ENCODE peak calls at places on chromosomes 1 and 21, in eight cellular contexts. E is neural progenitor cell, Q is dorsolateral prefrontal cortex, W is psoas muscle, G is neural crest cell, M is prostate gland, T is fibroblast of pulmonary artery, R is RWPE2. U is an unnamed sample.

GRCh38 chr1:244603498-244603897 is 49.4 kb upstream of the DESI2 start:
- DNase-seq in M (no peak), G (no peak), Q (no peak), T (peak), R (no peak), E (peak), W (no peak), U (no peak)

GRCh38 chr1:246761386-246761785 is 37.2 kb downstream of the SCCPDH start:
- DNase-seq in M (no peak), R (no peak), Q (no peak), T (no peak), W (no peak), G (no peak), E (no peak), U (no peak)

GRCh38 chr1:21673277-21673780 is 4.2 kb upstream of the RAP1GAP start:
- DNase-seq in R (no peak), M (peak), G (no peak), W (peak), Q (no peak), E (no peak), T (peak), U (no peak)

GRCh38 chr1:100989306-100990077 is 36.1 kb downstream of the DPH5 start:
- DNase-seq in Q (no peak), R (no peak), T (peak), E (no peak), G (no peak), M (no peak), W (no peak), U (no peak)

GRCh38 chr21:42574234-42575027 is 60.8 kb downstream of the SLC37A1 start:
- DNase-seq in E (no peak), Q (no peak), W (no peak), R (no peak), G (no peak), M (no peak), T (peak), U (no peak)

GRCh38 chr1:193372553-193372952 is 186.1 kb upstream of the B3GALT2 start:
- DNase-seq in G (no peak), W (no peak), M (no peak), E (no peak), Q (no peak), R (no peak), T (no peak), U (no peak)

GRCh38 chr21:30354308-30355005 is 6.1 kb upstream of the KRTAP23-1 start:
- DNase-seq in G (no peak), W (no peak), R (no peak), Q (no peak), M (no peak), T (no peak), E (no peak), U (no peak)

GRCh38 chr1:4724695-4725250 is 70.4 kb downstream of the AJAP1 start:
- DNase-seq in Q (no peak), E (no peak), W (no peak), G (no peak), T (no peak), M (no peak), R (no peak), U (no peak)

GRCh38 chr1:32954183-32954582 is 10.4 kb downstream of the RNF19B start:
- DNase-seq in M (no peak), G (no peak), T (no peak), E (no peak), R (peak), Q (no peak), W (no peak), U (no peak)

GRCh38 chr1:89736937-89737733 is 83.7 kb upstream of the LRRC8D start:
- DNase-seq in E (no peak), M (no peak), R (no peak), T (no peak), Q (no peak), W (no peak), G (no peak), U (no peak)

GRCh38 chr21:45846373-45847160 is 135.0 kb upstream of the COL6A1 start:
- DNase-seq in Q (no peak), R (peak), M (peak), W (no peak), T (peak), G (no peak), E (no peak), U (no peak)

GRCh38 chr1:192904438-192904895 is 95.6 kb downstream of the RGS2 start:
- DNase-seq in W (no peak), E (no peak), Q (no peak), G (no peak), M (no peak), T (peak), R (no peak), U (no peak)

GRCh38 chr1:3077081-3077480 is 8.1 kb downstream of the PRDM16 start:
- DNase-seq in G (no peak), M (no peak), Q (no peak), R (no peak), E (no peak), T (no peak), W (no peak), U (no peak)

GRCh38 chr1:154883919-154884867 is 14.1 kb upstream of the KCNN3 start:
- DNase-seq in M (no peak), Q (no peak), E (no peak), W (no peak), G (no peak), R (no peak), T (no peak), U (no peak)

GRCh38 chr1:11444907-11445306 is 34.0 kb upstream of the DISP3 start:
- DNase-seq in W (no peak), M (no peak), E (no peak), R (no peak), Q (no peak), T (no peak), G (no peak), U (no peak)

GRCh38 chr21:36744190-36744559 is 45.3 kb downstream of the SIM2 start:
- DNase-seq in M (no peak), G (no peak), T (no peak), Q (no peak), E (no peak), W (no peak), R (no peak), U (no peak)
- TF ChIP-seq CTCF in M (no peak), G (no peak), T (no peak), Q (no peak), E (no peak), W (no peak), R (no peak), U (no peak)

GRCh38 chr1:51567653-51568052 is 48.6 kb upstream of the EPS15 start:
- DNase-seq in R (no peak), T (peak), G (no peak), Q (no peak), E (no peak), M (peak), W (no peak), U (no peak)

GRCh38 chr1:51564124-51564523 is 45.1 kb upstream of the EPS15 start:
- DNase-seq in Q (no peak), W (no peak), T (peak), M (no peak), E (no peak), R (no peak), G (no peak), U (no peak)

GRCh38 chr1:51568231-51568935 is 48.5 kb upstream of the OSBPL9 start:
- DNase-seq in T (no peak), W (no peak), E (no peak), G (no peak), M (no peak), R (no peak), Q (no peak), U (no peak)

GRCh38 chr1:51565009-51565408 is 45.9 kb upstream of the EPS15 start:
- DNase-seq in R (no peak), T (no peak), G (no peak), Q (no peak), E (no peak), W (no peak), M (no peak), U (no peak)

GRCh38 chr1:51566260-51566659 is 47.2 kb upstream of the EPS15 start:
- DNase-seq in G (no peak), R (no peak), M (no peak), W (no peak), E (no peak), Q (no peak), T (no peak), U (no peak)
- TF ChIP-seq CTCF in G (no peak), R (no peak), M (no peak), W (no peak), E (no peak), Q (no peak), T (no peak), U (peak)

GRCh38 chr1:212668477-212668876 is 31.2 kb downstream of the BATF3 start:
- DNase-seq in E (no peak), G (no peak), R (no peak), M (no peak), W (no peak), Q (no peak), T (no peak), U (no peak)

GRCh38 chr1:212667223-212668139 is 32.2 kb downstream of the BATF3 start:
- DNase-seq in M (no peak), Q (no peak), E (no peak), W (no peak), R (no peak), T (peak), G (no peak), U (no peak)

GRCh38 chr1:212666116-212666775 is 33.4 kb downstream of the BATF3 start:
- DNase-seq in Q (no peak), R (no peak), E (no peak), T (no peak), W (no peak), G (no peak), M (no peak), U (no peak)

GRCh38 chr1:212664409-212665199 is 35.0 kb downstream of the BATF3 start:
- DNase-seq in M (no peak), G (no peak), W (no peak), R (no peak), E (no peak), T (no peak), Q (no peak), U (no peak)

DNA sequence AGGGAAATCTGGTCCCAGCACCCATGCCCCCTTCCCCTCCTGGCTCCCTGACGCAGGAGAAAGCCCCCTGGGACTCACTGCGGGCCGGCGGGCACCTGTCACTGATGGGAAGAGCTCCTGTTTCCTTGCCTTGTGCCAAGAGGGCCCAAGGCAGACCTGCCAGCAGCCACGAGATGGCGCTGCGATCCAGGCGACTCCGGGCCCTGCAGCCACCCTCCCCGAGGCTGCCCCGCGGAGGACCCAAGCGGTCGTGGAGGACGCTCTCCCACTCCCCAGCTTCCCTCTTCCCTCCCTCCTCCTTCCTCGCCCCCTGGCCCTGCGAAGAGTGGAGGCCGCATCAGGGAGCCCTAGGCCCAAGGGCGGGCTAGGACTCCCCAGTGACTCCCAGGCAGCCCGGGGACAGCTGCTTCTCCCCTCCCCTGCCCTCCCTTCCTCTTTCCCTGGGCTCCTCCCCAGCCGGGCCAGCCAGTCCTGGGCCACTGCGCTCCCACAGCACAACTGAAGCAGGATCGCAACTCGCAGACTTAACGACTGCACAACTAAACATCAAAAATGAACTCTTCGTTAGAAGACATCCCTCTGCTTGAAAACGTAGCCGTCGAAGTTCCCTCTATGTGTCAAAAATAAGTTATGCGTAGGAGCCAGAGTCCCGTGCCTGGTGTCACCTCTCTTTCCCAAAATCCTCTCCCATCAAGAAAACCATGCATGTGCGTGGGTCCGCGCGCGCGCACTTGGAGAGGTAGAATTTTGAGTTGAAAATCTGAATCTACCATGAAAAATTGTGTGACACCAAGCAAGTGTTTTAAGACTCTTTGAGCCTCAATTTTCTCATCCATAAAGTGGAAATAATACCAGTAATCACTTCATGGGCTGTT is 34.2 kb downstream of the BATF3 start:
- DNase-seq in M (peak), G (peak), Q (peak), E (peak), W (peak), R (no peak), T (peak), U (no peak)
- TF ChIP-seq CTCF in M (peak), G (peak), Q (peak), E (peak), W (peak), R (peak), T (peak), U (peak)

GRCh38 chr1:165290143-165290542 is 66.4 kb downstream of the LMX1A start:
- DNase-seq in R (no peak), M (no peak), G (no peak), E (no peak), W (no peak), T (peak), Q (no peak), U (no peak)
- TF ChIP-seq CTCF in R (no peak), M (no peak), G (peak), E (peak), W (peak), T (no peak), Q (no peak), U (no peak)

GRCh38 chr1:177567393-177567792 is 396.6 kb downstream of the BRINP2 start:
- DNase-seq in Q (no peak), E (peak), M (no peak), T (peak), R (no peak), W (no peak), G (no peak), U (no peak)
- TF ChIP-seq CTCF in Q (peak), E (peak), M (no peak), T (peak), R (no peak), W (peak), G (peak), U (peak)

GRCh38 chr1:182015360-182015759 is 46.2 kb downstream of the ZNF648 start:
- DNase-seq in Q (no peak), T (no peak), R (no peak), G (no peak), M (no peak), E (no peak), W (no peak), U (no peak)
- TF ChIP-seq CTCF in Q (no peak), T (no peak), R (no peak), G (peak), M (no peak), E (peak), W (no peak), U (peak)

GRCh38 chr1:43600033-43601020 is 49.6 kb upstream of the KDM4A start:
- DNase-seq in T (no peak), G (no peak), W (no peak), R (no peak), M (no peak), E (peak), Q (no peak), U (no peak)
- TF ChIP-seq CTCF in T (no peak), G (no peak), W (no peak), R (no peak), M (no peak), E (peak), Q (no peak), U (no peak)

GRCh38 chr1:44103270-44104131 is 15.1 kb upstream of the KLF17 start:
- DNase-seq in T (no peak), R (peak), M (no peak), E (peak), W (no peak), G (peak), Q (no peak), U (no peak)
- TF ChIP-seq CTCF in T (no peak), R (no peak), M (no peak), E (peak), W (no peak), G (peak), Q (no peak), U (peak)

DNA sequence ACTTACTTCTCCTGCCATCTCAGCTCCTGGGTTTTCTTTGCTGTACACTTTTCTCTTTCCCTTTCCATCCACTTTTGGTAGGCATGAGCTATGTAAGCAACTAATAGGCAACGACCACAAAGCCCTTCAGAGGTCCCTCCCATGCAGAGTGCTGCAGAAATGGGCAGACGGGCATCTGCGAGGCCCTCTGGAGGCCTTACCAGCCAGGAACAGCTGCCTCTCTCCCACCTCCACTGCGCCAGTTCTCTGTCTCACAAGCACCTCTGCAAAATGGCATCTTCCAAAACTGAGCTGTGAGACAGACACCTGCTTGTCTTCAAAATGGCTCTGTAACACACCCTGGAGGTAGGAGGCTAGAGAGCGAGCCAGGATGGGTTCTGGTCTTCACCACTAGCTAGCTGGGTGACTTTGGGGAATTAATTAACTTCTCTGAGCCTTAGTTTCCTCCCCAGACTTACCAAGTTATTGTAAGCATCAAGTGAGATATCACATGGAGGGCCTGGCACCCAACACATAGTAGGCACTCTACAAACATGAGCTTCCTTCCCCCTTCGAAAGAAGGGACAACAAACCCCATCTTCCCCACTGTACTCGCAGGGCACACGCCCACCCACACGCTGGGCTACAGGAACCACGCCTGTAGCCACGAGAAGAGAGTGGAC is 62.0 kb downstream of the BCAR3 start:
- DNase-seq in G (no peak), Q (no peak), W (no peak), T (no peak), M (no peak), E (no peak), R (no peak), U (no peak)
- TF ChIP-seq CTCF in G (no peak), Q (no peak), W (no peak), T (no peak), M (no peak), E (peak), R (no peak), U (peak)

GRCh38 chr1:15058261-15058660 is 95.3 kb upstream of the TMEM51 start:
- DNase-seq in G (no peak), E (no peak), T (no peak), R (no peak), M (no peak), Q (no peak), W (no peak), U (no peak)

GRCh38 chr1:15056515-15057285 is 96.8 kb upstream of the TMEM51 start:
- DNase-seq in Q (no peak), W (no peak), G (no peak), E (no peak), T (peak), R (no peak), M (no peak), U (no peak)

GRCh38 chr1:15057834-15058233 is 95.7 kb upstream of the TMEM51 start:
- DNase-seq in R (no peak), G (no peak), T (no peak), W (no peak), E (no peak), M (no peak), Q (no peak), U (no peak)

GRCh38 chr1:15053091-15053657 is 100.4 kb upstream of the TMEM51 start:
- DNase-seq in M (no peak), G (no peak), R (no peak), Q (no peak), T (no peak), W (peak), E (no peak), U (no peak)

DNA sequence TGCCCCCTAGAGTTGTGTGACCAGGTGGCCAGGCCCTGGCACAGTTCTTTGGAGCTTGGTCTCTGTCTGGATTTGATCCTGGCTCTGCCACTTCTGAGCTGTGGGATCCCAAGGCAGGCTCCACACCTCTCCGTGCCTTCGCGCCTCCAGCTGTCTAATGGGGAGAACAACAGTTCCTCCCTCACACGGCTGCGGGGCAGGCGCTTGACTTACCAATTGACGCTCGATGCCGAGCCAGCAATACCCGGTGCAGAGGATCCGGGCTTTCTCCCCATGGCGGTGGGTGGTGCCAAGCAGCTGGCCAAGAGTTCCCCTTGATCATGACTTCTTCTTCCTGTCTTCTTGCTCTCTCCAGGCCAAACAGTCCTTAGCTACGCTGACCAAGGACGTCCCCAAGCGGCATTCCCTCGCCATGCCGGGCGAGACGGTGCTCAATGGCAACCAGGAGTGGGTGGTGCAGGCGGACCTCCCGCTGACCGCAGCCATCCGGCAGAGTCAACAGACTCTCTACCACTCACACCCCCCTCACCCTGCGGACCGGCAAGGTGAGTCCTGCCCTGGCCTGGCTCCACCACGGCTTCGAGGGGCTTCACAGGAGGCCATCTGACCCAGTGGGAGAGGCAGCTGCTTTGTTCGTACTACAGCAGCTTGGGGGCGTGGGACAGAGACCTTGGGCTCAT is 97.7 kb upstream of the TMEM51 start:
- DNase-seq in G (no peak), T (no peak), R (no peak), E (no peak), W (no peak), Q (no peak), M (no peak), U (no peak)
- TF ChIP-seq CTCF in G (no peak), T (no peak), R (no peak), E (no peak), W (no peak), Q (no peak), M (no peak), U (no peak)